ENCODE peak calls at places on chromosomes 4 and X, in four cellular contexts. One of them, this sample, is unnamed.

GRCh38 chr4:38230821-38231583 is 270.8 kb downstream of the PTTG2 start:
- DNase-seq in suprapubic skin: no peak
- DNase-seq in CD8-positive, alpha-beta T cell: no peak
- DNase-seq in right lobe of liver: no peak
- DNase-seq in this sample: no peak

GRCh38 chr4:183328832-183329231 is 6.6 kb upstream of the CLDN24 start:
- DNase-seq in right lobe of liver: no peak
- DNase-seq in CD8-positive, alpha-beta T cell: no peak
- DNase-seq in suprapubic skin: no peak
- DNase-seq in this sample: no peak

GRCh38 chrX:42804524-42804923 is 26.6 kb upstream of the PPP1R2C start:
- DNase-seq in CD8-positive, alpha-beta T cell: no peak
- DNase-seq in right lobe of liver: no peak
- DNase-seq in suprapubic skin: no peak
- DNase-seq in this sample: no peak

GRCh38 chr4:94680131-94680862 is 77.5 kb upstream of the BMPR1B start:
- DNase-seq in right lobe of liver: no peak
- DNase-seq in suprapubic skin: no peak
- DNase-seq in CD8-positive, alpha-beta T cell: no peak
- DNase-seq in this sample: no peak

GRCh38 chrX:124256209-124256608 is 76.3 kb upstream of the TEX13D start:
- DNase-seq in suprapubic skin: no peak
- DNase-seq in right lobe of liver: no peak
- DNase-seq in CD8-positive, alpha-beta T cell: no peak
- DNase-seq in this sample: no peak

GRCh38 chrX:139759637-139760036 is 51.7 kb upstream of the MCF2 start:
- DNase-seq in CD8-positive, alpha-beta T cell: no peak
- DNase-seq in suprapubic skin: no peak
- DNase-seq in right lobe of liver: no peak
- DNase-seq in this sample: no peak

GRCh38 chr4:150852237-150852636 is 162.8 kb downstream of the LRBA start:
- DNase-seq in right lobe of liver: no peak
- DNase-seq in CD8-positive, alpha-beta T cell: no peak
- DNase-seq in suprapubic skin: no peak
- DNase-seq in this sample: no peak

GRCh38 chrX:37860731-37861130 is 13.4 kb upstream of the DYNLT3 start:
- DNase-seq in right lobe of liver: no peak
- DNase-seq in CD8-positive, alpha-beta T cell: no peak
- DNase-seq in suprapubic skin: no peak
- DNase-seq in this sample: no peak

GRCh38 chr4:113394730-113395530 is 345.5 kb downstream of the ANK2 start:
- DNase-seq in right lobe of liver: no peak
- DNase-seq in CD8-positive, alpha-beta T cell: peak; percentile 59
- DNase-seq in suprapubic skin: no peak
- DNase-seq in this sample: peak; percentile 80

DNA sequence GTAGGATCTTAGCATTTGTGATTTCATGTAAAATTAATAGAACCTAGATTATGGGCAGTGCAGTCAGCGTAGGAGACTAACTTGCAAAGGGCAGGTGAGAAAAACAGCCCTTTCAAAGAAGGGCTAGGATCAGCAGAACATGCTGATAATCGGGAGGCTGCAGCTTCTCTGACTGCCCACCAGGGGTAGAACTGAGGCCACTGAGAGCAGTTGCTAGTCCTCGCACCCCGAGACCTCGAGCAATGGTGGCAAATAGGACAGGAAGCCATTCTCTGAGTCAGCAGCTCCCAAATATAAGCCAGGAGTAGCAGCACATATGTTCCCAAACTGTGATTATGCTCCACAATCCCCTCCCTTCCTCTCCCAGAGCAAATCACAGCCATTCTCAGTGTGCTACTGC is 186.4 kb downstream of the MSL3 start:
- DNase-seq in CD8-positive, alpha-beta T cell: no peak
- DNase-seq in suprapubic skin: no peak
- DNase-seq in right lobe of liver: no peak
- DNase-seq in this sample: no peak
- TF ChIP-seq CTCF in CD8-positive, alpha-beta T cell: peak; percentile 13
- TF ChIP-seq CTCF in suprapubic skin: no peak
- TF ChIP-seq CTCF in right lobe of liver: peak; percentile 10
- TF ChIP-seq CTCF in this sample: peak; percentile 27

DNA sequence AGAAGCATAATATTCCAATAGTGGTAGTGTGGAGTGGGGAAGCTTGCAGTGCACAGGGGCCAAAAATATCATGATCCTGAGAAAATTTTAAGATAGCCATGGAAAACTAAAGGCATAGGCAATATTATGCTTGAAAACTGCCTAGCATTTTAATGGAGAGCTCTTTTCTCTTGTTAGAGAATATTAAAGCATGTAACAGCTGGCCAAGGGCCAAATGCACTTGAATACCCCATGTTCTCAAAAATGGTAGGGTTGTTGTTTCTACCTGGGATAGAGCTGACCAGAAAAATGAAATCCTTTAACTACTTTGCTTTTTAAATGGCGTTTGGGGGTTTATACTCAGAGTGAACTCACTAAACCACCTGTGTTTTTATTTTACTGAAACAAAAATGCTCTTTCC is 739.6 kb upstream of the SLIT2 start:
- DNase-seq in suprapubic skin: no peak
- DNase-seq in right lobe of liver: no peak
- DNase-seq in CD8-positive, alpha-beta T cell: no peak
- DNase-seq in this sample: no peak
- H3K27ac ChIP-seq in suprapubic skin: no peak overlapping the region
- H3K27ac ChIP-seq in right lobe of liver: no peak overlapping the region
- H3K27ac ChIP-seq in CD8-positive, alpha-beta T cell: no peak overlapping the region
- H3K27ac ChIP-seq in this sample: no peak overlapping the region

GRCh38 chr4:185794637-185795036 is 17.4 kb downstream of the SORBS2 start:
- DNase-seq in right lobe of liver: no peak
- DNase-seq in suprapubic skin: no peak
- DNase-seq in CD8-positive, alpha-beta T cell: no peak
- DNase-seq in this sample: no peak
- H3K27me3 ChIP-seq in right lobe of liver: no peaks in the 10 kb centered on the region
- H3K27me3 ChIP-seq in suprapubic skin: no peaks in the 10 kb centered on the region
- H3K27me3 ChIP-seq in CD8-positive, alpha-beta T cell: no peaks in the 10 kb centered on the region
- H3K27me3 ChIP-seq in this sample: no peaks in the 10 kb centered on the region

DNA sequence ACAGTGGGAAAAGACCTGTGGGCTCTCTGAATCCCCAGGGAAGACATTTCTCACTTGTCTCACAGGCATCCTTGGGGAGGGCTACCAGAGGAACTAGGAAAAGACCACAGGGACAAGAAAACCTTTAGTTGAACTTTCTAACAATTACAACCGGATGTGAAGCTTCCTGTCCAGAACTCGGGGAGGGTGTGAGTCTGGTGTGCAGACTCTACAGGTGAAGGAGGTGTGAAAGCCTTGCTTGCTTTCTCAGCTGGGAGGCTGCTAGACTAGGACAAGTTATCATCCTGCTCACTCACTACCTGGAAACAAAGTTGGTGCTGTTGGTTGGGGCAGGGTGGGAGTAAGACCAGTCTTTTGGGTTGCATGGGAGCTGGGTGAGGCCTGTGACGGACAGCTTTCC is 158.5 kb upstream of the PBDC1 start:
- DNase-seq in right lobe of liver: no peak
- DNase-seq in CD8-positive, alpha-beta T cell: no peak
- DNase-seq in suprapubic skin: no peak
- DNase-seq in this sample: no peak
- TF ChIP-seq CTCF in right lobe of liver: no peak
- TF ChIP-seq CTCF in CD8-positive, alpha-beta T cell: no peak
- TF ChIP-seq CTCF in suprapubic skin: no peak
- TF ChIP-seq CTCF in this sample: no peak